ENCODE peak calls at places on chromosome 13, in nine cellular contexts. U, G, Z, T, O, D, R, Y and N are unnamed samples. For H3K4me1, the result is how much of the 10 kb centered on the place peaks cover.

GRCh38 chr13:99677388-99677951 is 176.2 kb downstream of the TM9SF2 start:
- DNase-seq in U (no peak), G (no peak), Z (no peak), T (no peak), O (no peak), D (no peak), R (no peak), Y (no peak), N (no peak)

GRCh38 chr13:31409678-31410356 is 210.0 kb downstream of the B3GLCT start:
- DNase-seq in U (no peak), G (no peak), Z (no peak), T (peak), O (peak), D (no peak), R (no peak), Y (no peak), N (no peak)

GRCh38 chr13:32205426-32206096 is 109.6 kb downstream of the ZAR1L start:
- DNase-seq in U (no peak), G (no peak), Z (no peak), T (no peak), O (no peak), D (no peak), R (no peak), Y (no peak), N (no peak)

GRCh38 chr13:23715762-23716235 is 145.6 kb downstream of the TNFRSF19 start:
- DNase-seq in U (no peak), G (no peak), Z (no peak), T (no peak), O (no peak), D (no peak), R (no peak), Y (no peak), N (no peak)

GRCh38 chr13:105972306-105972721 is 563.1 kb downstream of the EFNB2 start:
- DNase-seq in U (no peak), G (no peak), Z (no peak), T (no peak), O (no peak), D (no peak), R (no peak), Y (no peak), N (no peak)

GRCh38 chr13:34671136-34671535 is 270.9 kb upstream of the NBEA start:
- DNase-seq in U (no peak), G (no peak), Z (no peak), T (no peak), O (no peak), D (no peak), R (no peak), Y (no peak), N (no peak)

GRCh38 chr13:35953537-35954206 is 177.5 kb downstream of the DCLK1 start:
- DNase-seq in U (peak), G (peak), Z (no peak), T (peak), O (peak), D (peak), R (peak), Y (no peak), N (peak)

GRCh38 chr13:26872444-26873173 is 112.0 kb upstream of the GPR12 start:
- DNase-seq in U (peak), G (no peak), Z (no peak), T (no peak), O (peak), D (no peak), R (no peak), Y (no peak), N (no peak)

GRCh38 chr13:83150616-83151307 is 731.5 kb downstream of the SLITRK1 start:
- DNase-seq in U (no peak), G (no peak), Z (no peak), T (no peak), O (no peak), D (no peak), R (no peak), Y (no peak), N (no peak)

GRCh38 chr13:111281751-111282311 is 38.6 kb upstream of the TEX29 start:
- DNase-seq in U (no peak), G (no peak), Z (no peak), T (peak), O (no peak), D (no peak), R (no peak), Y (no peak), N (no peak)
- H3K4me1 ChIP-seq in U (under half), G (under half), Z (under half), T (under half), O (under half), D (under half), R (under half), Y (under half), N (under half)

DNA sequence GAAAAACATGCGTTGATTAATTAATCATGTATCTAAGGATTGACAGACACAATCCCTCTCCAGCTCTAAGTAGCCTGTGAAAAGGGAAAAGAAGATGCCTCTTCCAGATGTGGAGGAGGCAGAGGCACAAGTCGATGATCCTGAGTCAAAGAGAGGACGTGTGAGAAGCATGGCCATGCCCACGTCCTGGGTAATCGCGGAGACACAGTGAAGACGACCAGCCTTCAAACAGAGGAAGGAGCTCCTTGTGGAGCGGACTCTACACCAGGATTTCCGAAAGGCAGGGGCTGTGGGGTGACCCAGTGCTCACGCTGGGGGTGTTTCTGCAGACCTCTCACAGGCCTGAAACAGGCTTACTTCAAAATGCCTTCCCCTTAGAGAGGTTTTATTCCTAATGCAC is 70.5 kb downstream of the COL4A1 start:
- DNase-seq in U (no peak), G (no peak), Z (no peak), T (no peak), O (no peak), D (no peak), R (no peak), Y (no peak), N (no peak)
- H3K4me1 ChIP-seq in U (under half), G (under half), Z (under half), T (under half), O (under half), D (under half), R (half or more), Y (under half), N (under half)

GRCh38 chr13:41315466-41316047 is 4.5 kb downstream of the NAA16 start:
- DNase-seq in U (no peak), G (no peak), Z (no peak), T (no peak), O (peak), D (no peak), R (no peak), Y (no peak), N (no peak)
- H3K4me1 ChIP-seq in U (under half), G (under half), Z (under half), T (under half), O (under half), D (under half), R (under half), Y (under half), N (under half)

DNA sequence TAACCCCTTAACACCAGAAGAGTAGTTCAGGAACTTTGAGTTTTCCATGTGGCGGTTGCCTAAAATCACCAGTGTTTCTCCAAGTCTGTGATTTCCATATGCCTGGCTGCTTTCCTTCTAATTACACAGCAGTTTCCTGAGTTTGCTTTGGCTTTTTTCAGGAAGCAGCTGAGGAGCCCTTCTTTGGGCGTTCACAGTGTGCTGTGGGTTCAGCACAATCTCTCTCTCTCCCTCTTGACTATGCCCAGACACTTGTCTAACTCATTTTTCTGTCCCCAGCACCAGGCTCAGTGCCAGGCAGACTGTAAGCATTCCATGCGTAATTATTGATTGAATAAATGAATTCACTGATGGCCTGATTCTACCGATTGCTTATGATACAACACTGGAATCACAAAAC is 19.7 kb downstream of the SCEL start:
- DNase-seq in U (no peak), G (no peak), Z (no peak), T (no peak), O (no peak), D (no peak), R (no peak), Y (no peak), N (no peak)
- H3K4me1 ChIP-seq in U (under half), G (under half), Z (under half), T (under half), O (under half), D (under half), R (under half), Y (under half), N (under half)

GRCh38 chr13:51823861-51824260 is 19.9 kb upstream of the DHRS12 start:
- DNase-seq in U (no peak), G (no peak), Z (no peak), T (no peak), O (no peak), D (no peak), R (no peak), Y (no peak), N (no peak)

GRCh38 chr13:51827254-51827653 is 17.7 kb downstream of the TMEM272 start:
- DNase-seq in U (no peak), G (no peak), Z (no peak), T (no peak), O (no peak), D (no peak), R (no peak), Y (no peak), N (no peak)

GRCh38 chr13:51825165-51825592 is 19.8 kb downstream of the TMEM272 start:
- DNase-seq in U (no peak), G (no peak), Z (no peak), T (no peak), O (peak), D (no peak), R (no peak), Y (no peak), N (no peak)

GRCh38 chr13:51826606-51827005 is 18.4 kb downstream of the TMEM272 start:
- DNase-seq in U (no peak), G (no peak), Z (no peak), T (no peak), O (peak), D (no peak), R (peak), Y (no peak), N (no peak)

GRCh38 chr13:51825681-51826254 is 19.2 kb downstream of the TMEM272 start:
- DNase-seq in U (no peak), G (no peak), Z (no peak), T (no peak), O (no peak), D (no peak), R (no peak), Y (no peak), N (no peak)
- H3K4me1 ChIP-seq in U (under half), G (under half), Z (under half), T (under half), O (under half), D (under half), R (under half), Y (under half), N (under half)

GRCh38 chr13:42379241-42379640 is 107.3 kb downstream of the AKAP11 start:
- DNase-seq in U (no peak), G (no peak), Z (no peak), T (no peak), O (no peak), D (no peak), R (no peak), Y (no peak), N (no peak)

GRCh38 chr13:42380420-42381164 is 108.6 kb downstream of the AKAP11 start:
- DNase-seq in U (no peak), G (no peak), Z (no peak), T (peak), O (no peak), D (no peak), R (no peak), Y (no peak), N (no peak)

GRCh38 chr13:42378383-42378780 is 106.4 kb downstream of the AKAP11 start:
- DNase-seq in U (no peak), G (no peak), Z (no peak), T (no peak), O (no peak), D (no peak), R (no peak), Y (no peak), N (no peak)

GRCh38 chr13:42384265-42384664 is 112.3 kb downstream of the AKAP11 start:
- DNase-seq in U (no peak), G (no peak), Z (no peak), T (no peak), O (peak), D (no peak), R (no peak), Y (no peak), N (no peak)

DNA sequence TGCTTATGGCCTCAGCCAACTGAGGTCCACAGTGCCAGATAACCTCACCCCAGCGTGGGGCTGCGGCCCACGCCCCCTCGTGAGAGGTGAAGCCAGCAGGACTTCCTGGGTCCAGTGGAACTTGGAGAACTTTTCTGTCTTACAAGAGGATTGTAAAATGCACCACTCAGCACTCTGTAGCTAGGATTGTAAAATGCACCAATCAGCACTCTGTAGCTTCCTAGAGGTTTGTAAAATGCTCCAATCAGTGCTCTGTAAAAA is 109.1 kb downstream of the AKAP11 start:
- DNase-seq in U (no peak), G (no peak), Z (no peak), T (no peak), O (no peak), D (no peak), R (no peak), Y (no peak), N (no peak)
- H3K4me1 ChIP-seq in U (under half), G (under half), Z (under half), T (under half), O (under half), D (under half), R (under half), Y (under half), N (under half)